ENCODE peak calls at places on chromosomes 4 and X, in ten cellular contexts. D, F, S, O, E, N, P, V, K and C are unnamed samples.

GRCh38 chr4:86586160-86586572 is 7.9 kb upstream of the PTPN13 start:
- DNase-seq in V (no peak), S (no peak), D (no peak), K (no peak), E (no peak), N (no peak), P (no peak), F (no peak), O (no peak), C (no peak)

GRCh38 chrX:39017716-39018115 is 216.5 kb downstream of the MID1IP1 start:
- DNase-seq in P (no peak), N (no peak), D (no peak), K (no peak), S (no peak), V (no peak), F (no peak), E (no peak), O (no peak), C (no peak)

GRCh38 chr4:3342182-3342854 is 49.5 kb downstream of the RGS12 start:
- DNase-seq in V (no peak), S (peak; percentile 95), K (no peak), O (no peak), N (no peak), P (no peak), F (no peak), E (no peak), D (peak; percentile 40), C (peak; percentile 61)

GRCh38 chrX:21374994-21375794 is 976 bp downstream of the CNKSR2 start:
- DNase-seq in D (no peak), N (peak; percentile 45), F (no peak), K (no peak), V (no peak), S (no peak), E (peak; percentile 40), O (no peak), P (no peak), C (no peak)

GRCh38 chrX:24395775-24396174 is 35.3 kb downstream of the SUPT20HL1 start:
- DNase-seq in D (peak; percentile 82), P (peak; percentile 40), F (no peak), E (peak; percentile 56), O (peak; percentile 63), N (peak; percentile 46), K (peak; percentile 75), V (peak; percentile 60), S (peak; percentile 82), C (peak; percentile 22)

GRCh38 chrX:2682582-2683177 is 8.4 kb upstream of the CD99 start:
- DNase-seq in E (no peak), S (peak; percentile 33), O (no peak), F (no peak), D (no peak), V (no peak), N (no peak), K (no peak), P (no peak), C (no peak)

GRCh38 chr4:118927976-118928375 is 39.3 kb downstream of the SYNPO2 start:
- DNase-seq in K (no peak), E (no peak), S (no peak), V (no peak), D (peak; percentile 38), P (no peak), N (no peak), F (no peak), O (no peak), C (no peak)

GRCh38 chrX:84735025-84735424 is 232.8 kb upstream of the HDX start:
- DNase-seq in D (no peak), O (no peak), V (no peak), P (no peak), S (peak; percentile 33), F (no peak), K (no peak), E (no peak), N (no peak), C (no peak)

GRCh38 chr4:188841523-188841922 is 702.3 kb downstream of the TRIML1 start:
- DNase-seq in K (no peak), F (no peak), S (no peak), V (no peak), N (no peak), O (no peak), P (no peak), D (no peak), E (no peak), C (peak; percentile 12)

GRCh38 chr4:109739547-109739946 is 9.7 kb upstream of the PLA2G12A start:
- DNase-seq in D (peak; percentile 21), P (no peak), E (no peak), O (no peak), F (no peak), K (no peak), S (peak; percentile 47), N (no peak), V (no peak), C (no peak)

GRCh38 chr4:61068745-61069144 is 131.4 kb upstream of the ADGRL3 start:
- DNase-seq in E (no peak), S (peak; percentile 15), F (no peak), K (peak; percentile 3), D (peak; percentile 79), P (no peak), O (no peak), N (no peak), V (no peak), C (peak; percentile 16)